ENCODE peak calls at places on chromosomes 4 and X, in six cellular contexts. Q, T, N, I, V and U are unnamed samples.

GRCh38 chr4:129455462-129455861 is 359.5 kb downstream of the C4orf33 start:
- DNase-seq in Q (no peak), I (no peak), T (no peak), V (no peak), N (no peak), U (peak)

GRCh38 chr4:188374870-188375269 is 235.6 kb downstream of the TRIML1 start:
- DNase-seq in V (no peak), N (no peak), Q (no peak), I (no peak), T (no peak), U (no peak)

GRCh38 chr4:7254736-7255487 is 62.6 kb downstream of the SORCS2 start:
- DNase-seq in N (peak), Q (no peak), V (no peak), I (no peak), T (no peak), U (no peak)

GRCh38 chr4:182604953-182605352 is 312.2 kb downstream of the DCTD start:
- DNase-seq in N (peak), I (no peak), Q (peak), V (no peak), T (no peak), U (no peak)

GRCh38 chrX:105698386-105698785 is 124.0 kb upstream of the NRK start:
- DNase-seq in N (peak), T (no peak), V (no peak), I (no peak), Q (peak), U (peak)

GRCh38 chr4:169485791-169486742 is 126.3 kb downstream of the NEK1 start:
- DNase-seq in Q (peak), V (peak), I (no peak), T (no peak), N (peak), U (peak)

GRCh38 chrX:150692837-150693781 is at the start of gene MTMR1:
- DNase-seq in V (no peak), N (no peak), T (peak), I (peak), Q (no peak), U (no peak)

GRCh38 chrX:72693477-72693876 is 20.6 kb downstream of the PHKA1 start:
- DNase-seq in V (no peak), I (no peak), N (no peak), Q (no peak), T (no peak), U (no peak)

GRCh38 chrX:19748898-19749680 is 138.3 kb downstream of the SH3KBP1 start:
- DNase-seq in Q (no peak), N (no peak), V (no peak), T (no peak), I (no peak), U (no peak)

GRCh38 chr4:40626183-40626990 is 3.3 kb downstream of the RBM47 start:
- DNase-seq in I (no peak), T (no peak), V (no peak), N (peak), Q (no peak), U (peak)

GRCh38 chr4:7439699-7440098 is 5.0 kb upstream of the PSAPL1 start:
- DNase-seq in I (no peak), N (no peak), Q (no peak), T (no peak), V (no peak), U (no peak)

GRCh38 chr4:172344266-172344772 is 531.1 kb downstream of the GALNTL6 start:
- DNase-seq in Q (no peak), I (no peak), T (no peak), V (no peak), N (no peak), U (no peak)

GRCh38 chrX:1807301-1807731 is 192.5 kb downstream of the ASMT start:
- DNase-seq in I (no peak), Q (peak), T (no peak), N (peak), V (no peak), U (peak)